ENCODE peak calls at places on chromosomes 11 and 22, in ten cellular contexts. V, J, O, F, Q, W, S, T, Z and X are unnamed samples.

GRCh38 chr22:25563757-25564319 is 637 bp upstream of the GRK3 start:
- DNase-seq in Z (peak), O (peak), Q (no peak), J (no peak), V (no peak), F (peak), W (peak), S (peak), T (no peak), X (no peak)

GRCh38 chr22:46318576-46318975 is 16.9 kb upstream of the TRMU start:
- DNase-seq in T (no peak), O (no peak), V (no peak), W (no peak), Q (no peak), J (no peak), Z (no peak), S (no peak), F (no peak), X (no peak)

GRCh38 chr22:45776313-45776585 is 104.6 kb downstream of the ATXN10 start:
- DNase-seq in J (no peak), W (no peak), S (no peak), V (no peak), T (no peak), F (no peak), Q (no peak), O (no peak), Z (no peak), X (no peak)

GRCh38 chr22:21657361-21658118 is 8.3 kb upstream of the PPIL2 start:
- DNase-seq in Q (no peak), J (peak), O (peak), Z (peak), S (no peak), V (peak), F (peak), T (peak), W (peak), X (no peak)

GRCh38 chr22:38032681-38033521 is 24.3 kb upstream of the PICK1 start:
- DNase-seq in Q (no peak), T (no peak), Z (peak), J (no peak), W (no peak), F (no peak), O (no peak), V (no peak), S (peak), X (peak)

GRCh38 chr11:120212259-120212888 is 1.5 kb downstream of the OAF start:
- DNase-seq in S (no peak), F (no peak), Z (peak), Q (no peak), W (no peak), J (no peak), V (no peak), O (no peak), T (no peak), X (no peak)

GRCh38 chr11:13415201-13415600 is 47.8 kb downstream of the BTBD10 start:
- DNase-seq in O (no peak), W (no peak), S (no peak), T (no peak), F (no peak), Q (no peak), V (no peak), J (no peak), Z (no peak), X (no peak)

GRCh38 chr11:118060081-118060661 is 16.7 kb upstream of the TMPRSS4 start:
- DNase-seq in W (no peak), V (no peak), Q (no peak), T (no peak), O (no peak), S (no peak), F (no peak), J (no peak), Z (no peak), X (no peak)

GRCh38 chr11:106077609-106078517 is at the start of gene AASDHPPT:
- DNase-seq in Z (peak), Q (no peak), V (peak), F (no peak), T (peak), J (peak), O (no peak), S (peak), W (no peak), X (no peak)

GRCh38 chr11:102599642-102600261 is 25.4 kb downstream of the MMP20 start:
- DNase-seq in W (no peak), F (no peak), Z (peak), S (no peak), T (no peak), J (no peak), V (no peak), Q (no peak), O (peak), X (no peak)

GRCh38 chr11:122207921-122208764 is 92.1 kb upstream of the BLID start:
- DNase-seq in Q (no peak), S (no peak), O (no peak), J (no peak), W (no peak), V (no peak), Z (no peak), F (no peak), T (no peak), X (no peak)

GRCh38 chr11:2772544-2773031 is 72.8 kb upstream of the KCNQ1OT1 start:
- DNase-seq in O (peak), Z (peak), W (peak), V (no peak), S (no peak), Q (peak), T (no peak), F (no peak), J (no peak), X (no peak)

GRCh38 chr11:126413426-126413825 is 57.9 kb downstream of the ST3GAL4 start:
- DNase-seq in W (no peak), T (no peak), Q (no peak), Z (no peak), J (no peak), O (no peak), F (no peak), V (no peak), S (no peak), X (no peak)

GRCh38 chr11:115340874-115341273 is 163.3 kb downstream of the CADM1 start:
- DNase-seq in Z (no peak), Q (no peak), W (no peak), O (no peak), F (no peak), T (no peak), S (no peak), J (no peak), V (no peak), X (no peak)

GRCh38 chr11:22304337-22304961 is 33.7 kb upstream of the SLC17A6 start:
- DNase-seq in W (no peak), Q (no peak), Z (peak), F (no peak), J (peak), S (no peak), O (no peak), V (peak), T (peak), X (no peak)

GRCh38 chr11:62401781-62402180 is 17.1 kb upstream of the SCGB1A1 start:
- DNase-seq in Z (no peak), F (no peak), O (peak), T (no peak), W (no peak), J (no peak), V (no peak), Q (no peak), S (no peak), X (peak)

GRCh38 chr22:26579331-26579886 is 10.5 kb downstream of the TPST2 start:
- DNase-seq in S (no peak), O (peak), T (no peak), Z (peak), W (peak), F (no peak), J (no peak), V (no peak), Q (no peak), X (no peak)

GRCh38 chr22:44071760-44072159 is 47.7 kb downstream of the PARVB start:
- DNase-seq in W (no peak), T (no peak), O (no peak), V (no peak), S (no peak), F (no peak), Z (no peak), Q (no peak), J (no peak), X (peak)

GRCh38 chr11:73330569-73331093 is 22.6 kb downstream of the ARHGEF17 start:
- DNase-seq in Z (no peak), O (no peak), V (no peak), T (no peak), S (no peak), W (no peak), Q (no peak), J (no peak), F (no peak), X (no peak)

GRCh38 chr22:36536717-36537116 is 7.8 kb upstream of the EIF3D start:
- DNase-seq in Q (no peak), J (peak), O (no peak), V (peak), S (no peak), Z (no peak), F (no peak), W (no peak), T (peak), X (no peak)

GRCh38 chr11:35141538-35141937 is 2.6 kb downstream of the CD44 start:
- DNase-seq in T (no peak), J (no peak), O (peak), Q (no peak), Z (peak), S (peak), W (peak), F (peak), V (no peak), X (no peak)

GRCh38 chr22:44566911-44567310 is 68.9 kb upstream of the RTL6 start:
- DNase-seq in J (no peak), Q (no peak), S (no peak), F (no peak), O (no peak), V (no peak), T (no peak), Z (no peak), W (no peak), X (no peak)

GRCh38 chr11:78613053-78613813 is 38.6 kb upstream of the NARS2 start:
- DNase-seq in T (no peak), Z (no peak), O (no peak), Q (no peak), V (no peak), J (no peak), W (no peak), F (no peak), S (no peak), X (no peak)

GRCh38 chr11:44229664-44230063 is 80.3 kb downstream of the ALX4 start:
- DNase-seq in Q (no peak), O (no peak), S (no peak), Z (no peak), F (no peak), V (no peak), W (no peak), J (no peak), T (no peak), X (no peak)

GRCh38 chr22:37684803-37685615 is 1.1 kb upstream of the NOL12 start:
- DNase-seq in T (no peak), W (no peak), O (no peak), S (no peak), V (no peak), J (no peak), F (no peak), Z (no peak), Q (no peak), X (no peak)

GRCh38 chr11:18701614-18702216 is 3.1 kb downstream of the TMEM86A start:
- DNase-seq in F (no peak), T (no peak), J (no peak), Z (no peak), W (no peak), Q (no peak), V (no peak), S (no peak), O (no peak), X (no peak)

GRCh38 chr22:50347157-50347556 is 4.0 kb downstream of the PPP6R2 start:
- DNase-seq in O (no peak), J (no peak), V (no peak), W (no peak), S (no peak), F (no peak), T (no peak), Q (no peak), Z (no peak), X (no peak)

GRCh38 chr11:71355266-71355665 is 92.9 kb downstream of the DHCR7 start:
- DNase-seq in Q (no peak), F (no peak), S (no peak), J (no peak), Z (no peak), V (no peak), T (no peak), O (no peak), W (no peak), X (no peak)

GRCh38 chr11:106389096-106389495 is 311.6 kb downstream of the AASDHPPT start:
- DNase-seq in Z (no peak), V (no peak), J (no peak), F (no peak), S (no peak), O (no peak), W (no peak), Q (no peak), T (no peak), X (no peak)

GRCh38 chr11:31441296-31441695 is 68.1 kb downstream of the IMMP1L start:
- DNase-seq in O (no peak), W (no peak), F (no peak), T (no peak), Q (no peak), S (no peak), Z (no peak), V (no peak), J (no peak), X (no peak)

GRCh38 chr22:22507743-22508273 is 734 bp downstream of the ZNF280B start:
- DNase-seq in J (no peak), Q (no peak), Z (peak), O (no peak), V (no peak), T (no peak), W (no peak), S (no peak), F (no peak), X (no peak)

GRCh38 chr11:104163100-104164027 is 583 bp downstream of the PDGFD start:
- DNase-seq in O (no peak), S (no peak), W (no peak), F (no peak), Z (no peak), V (no peak), Q (no peak), T (no peak), J (no peak), X (no peak)

GRCh38 chr11:119486691-119487259 is 63.8 kb upstream of the THY1 start:
- DNase-seq in T (no peak), V (no peak), F (no peak), O (peak), Z (no peak), W (no peak), S (no peak), Q (no peak), J (no peak), X (peak)